ENCODE peak calls at places on chromosomes 16 and 17, in five cellular contexts. R is adrenal gland, B is nucleus accumbens, N is endothelial cell, X is GM19239. C is an unnamed sample.
A peak's percentile ranks its signal among the peaks of the same experiment; 100 is the strongest.

GRCh38 chr16:502179-502943 is 25.2 kb upstream of the CAPN15 start:
- DNase-seq in N (no peak), R (no peak), X (no peak), B (no peak), C (no peak)

GRCh38 chr17:80859004-80859941 is 132.4 kb upstream of the CHMP6 start:
- DNase-seq in N (no peak), R (peak; percentile 88), B (peak; percentile 29), X (no peak), C (peak; percentile 76)

GRCh38 chr17:83100220-83100852 is 20.9 kb downstream of the METRNL start:
- DNase-seq in B (no peak), X (no peak), N (no peak), R (peak; percentile 84), C (no peak)

GRCh38 chr17:1545618-1546017 is 17.0 kb downstream of the PITPNA start:
- DNase-seq in R (no peak), X (no peak), N (no peak), B (no peak), C (no peak)

GRCh38 chr16:68257906-68258800 is 6.2 kb upstream of the SLC7A6 start:
- DNase-seq in B (no peak), X (no peak), R (peak; percentile 94), N (no peak), C (no peak)

GRCh38 chr17:30002088-30002487 is 60.7 kb downstream of the EFCAB5 start:
- DNase-seq in X (no peak), B (no peak), R (no peak), N (no peak), C (no peak)

GRCh38 chr17:79659376-79659775 is 48.5 kb upstream of the RBFOX3 start:
- DNase-seq in N (no peak), R (peak; percentile 7), B (no peak), X (no peak), C (no peak)

GRCh38 chr16:11010576-11011221 is 66.3 kb downstream of the CLEC16A start:
- DNase-seq in X (no peak), R (peak; percentile 96), N (no peak), B (no peak), C (peak; percentile 35)

GRCh38 chr17:70187383-70187782 is 18.1 kb downstream of the KCNJ2 start:
- DNase-seq in R (no peak), N (no peak), B (no peak), X (no peak), C (no peak)